ENCODE peak calls at places on chromosomes 13 and 19, in four cellular contexts. One of them, this sample, is unnamed.
A peak's percentile ranks its signal among the peaks of the same experiment; 100 is the strongest.

GRCh38 chr19:14093117-14093784 is 2.7 kb upstream of the SAMD1 start:
- DNase-seq in WTC11: no peak
- DNase-seq in CD4-positive, alpha-beta T cell: no peak
- DNase-seq in adrenal gland: no peak
- DNase-seq in this sample: no peak

GRCh38 chr19:54245936-54246335 is 3.3 kb upstream of the LILRA6 start:
- DNase-seq in WTC11: no peak
- DNase-seq in CD4-positive, alpha-beta T cell: no peak
- DNase-seq in adrenal gland: no peak
- DNase-seq in this sample: no peak

GRCh38 chr13:46057251-46058015 is 4.9 kb upstream of the ZC3H13 start:
- DNase-seq in WTC11: no peak
- DNase-seq in CD4-positive, alpha-beta T cell: no peak
- DNase-seq in adrenal gland: no peak
- DNase-seq in this sample: no peak

GRCh38 chr13:49610176-49610575 is 18.1 kb upstream of the ARL11 start:
- DNase-seq in WTC11: no peak
- DNase-seq in CD4-positive, alpha-beta T cell: no peak
- DNase-seq in adrenal gland: no peak
- DNase-seq in this sample: no peak

GRCh38 chr19:18435848-18436631 is 1.9 kb downstream of the ISYNA1 start:
- DNase-seq in WTC11: no peak
- DNase-seq in CD4-positive, alpha-beta T cell: no peak
- DNase-seq in adrenal gland: peak; percentile 26
- DNase-seq in this sample: no peak

GRCh38 chr19:17873661-17874422 is 2.1 kb downstream of the SLC5A5 start:
- DNase-seq in WTC11: peak; percentile 88
- DNase-seq in CD4-positive, alpha-beta T cell: peak; percentile 51
- DNase-seq in adrenal gland: no peak
- DNase-seq in this sample: peak; percentile 91

GRCh38 chr19:16161848-16162247 is 11.5 kb downstream of the CIB3 start:
- DNase-seq in WTC11: no peak
- DNase-seq in CD4-positive, alpha-beta T cell: no peak
- DNase-seq in adrenal gland: no peak
- DNase-seq in this sample: no peak

GRCh38 chr19:41886761-41887710 is 4.1 kb downstream of the ARHGEF1 start:
- DNase-seq in WTC11: no peak
- DNase-seq in CD4-positive, alpha-beta T cell: peak; percentile 76
- DNase-seq in adrenal gland: no peak
- DNase-seq in this sample: no peak

GRCh38 chr13:107835339-107836018 is 379.9 kb downstream of the LIG4 start:
- DNase-seq in WTC11: no peak
- DNase-seq in CD4-positive, alpha-beta T cell: no peak
- DNase-seq in adrenal gland: no peak
- DNase-seq in this sample: no peak

GRCh38 chr19:5907216-5907615 is 2.5 kb downstream of the VMAC start:
- DNase-seq in WTC11: no peak
- DNase-seq in CD4-positive, alpha-beta T cell: no peak
- DNase-seq in adrenal gland: no peak
- DNase-seq in this sample: no peak

GRCh38 chr13:20497376-20497775 is 28.3 kb downstream of the CRYL1 start:
- DNase-seq in WTC11: no peak
- DNase-seq in CD4-positive, alpha-beta T cell: no peak
- DNase-seq in adrenal gland: no peak
- DNase-seq in this sample: no peak

GRCh38 chr19:49997709-49998108 is 27.5 kb downstream of the VRK3 start:
- DNase-seq in WTC11: peak; percentile 54
- DNase-seq in CD4-positive, alpha-beta T cell: no peak
- DNase-seq in adrenal gland: no peak
- DNase-seq in this sample: peak; percentile 75

GRCh38 chr19:2252481-2253105 is 3.5 kb downstream of the AMH start:
- DNase-seq in WTC11: peak; percentile 39
- DNase-seq in CD4-positive, alpha-beta T cell: no peak
- DNase-seq in adrenal gland: no peak
- DNase-seq in this sample: no peak

GRCh38 chr19:2253106-2254051 is 2.8 kb downstream of the JSRP1 start:
- DNase-seq in WTC11: peak; percentile 72
- DNase-seq in CD4-positive, alpha-beta T cell: peak; percentile 64
- DNase-seq in adrenal gland: no peak
- DNase-seq in this sample: peak; percentile 79

GRCh38 chr19:2255112-2255845 is 938 bp downstream of the JSRP1 start:
- DNase-seq in WTC11: peak; percentile 12
- DNase-seq in CD4-positive, alpha-beta T cell: no peak
- DNase-seq in adrenal gland: no peak
- DNase-seq in this sample: no peak

GRCh38 chr19:2255982-2256685 is at the start of gene JSRP1:
- DNase-seq in WTC11: peak; percentile 20
- DNase-seq in CD4-positive, alpha-beta T cell: no peak
- DNase-seq in adrenal gland: no peak
- DNase-seq in this sample: no peak

DNA sequence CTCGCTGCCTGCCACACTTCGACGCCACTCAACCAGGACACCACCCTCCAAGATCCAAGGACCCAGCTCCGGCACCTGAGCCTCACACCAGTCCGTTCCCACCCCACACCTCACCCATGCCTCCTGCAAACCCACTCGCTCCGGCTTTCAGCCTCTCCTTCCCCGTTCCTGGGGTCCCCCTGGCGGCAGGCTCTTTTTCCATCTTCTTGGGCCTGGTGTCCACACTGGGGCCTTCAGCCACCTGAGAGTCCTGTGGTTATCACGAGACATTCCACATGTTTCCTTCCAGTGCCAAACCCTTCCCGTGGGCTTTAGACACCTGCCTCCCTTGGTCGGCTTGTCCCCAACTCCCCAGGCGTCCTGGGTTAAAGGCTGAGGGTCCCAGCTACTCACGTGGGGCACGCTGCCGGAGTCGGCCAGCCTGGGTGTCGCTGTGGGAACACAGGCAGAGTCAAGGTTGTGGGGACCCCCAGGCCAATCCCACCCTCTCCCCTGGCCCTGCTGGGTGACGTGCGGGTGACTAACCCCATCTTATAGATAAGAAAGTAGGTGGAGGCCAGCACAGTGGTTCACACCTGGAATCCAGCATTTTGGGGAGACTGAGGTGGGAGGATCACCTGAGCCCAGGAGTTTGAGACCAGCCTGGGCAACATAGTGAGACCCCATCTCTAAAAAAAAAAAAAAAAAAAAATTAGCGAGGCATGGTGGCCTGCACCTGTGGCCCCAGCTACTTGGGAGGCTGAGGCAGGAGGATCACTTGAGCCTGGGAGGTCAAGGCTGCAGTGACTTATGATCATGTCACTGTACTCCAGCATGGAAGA is 2.0 kb downstream of the JSRP1 start:
- DNase-seq in WTC11: peak; percentile 86
- DNase-seq in CD4-positive, alpha-beta T cell: no peak
- DNase-seq in adrenal gland: no peak
- DNase-seq in this sample: peak; percentile 79
- TF ChIP-seq CTCF in WTC11: peak; percentile 46
- TF ChIP-seq CTCF in CD4-positive, alpha-beta T cell: no peak
- TF ChIP-seq CTCF in adrenal gland: no peak
- TF ChIP-seq CTCF in this sample: peak; percentile 77

DNA sequence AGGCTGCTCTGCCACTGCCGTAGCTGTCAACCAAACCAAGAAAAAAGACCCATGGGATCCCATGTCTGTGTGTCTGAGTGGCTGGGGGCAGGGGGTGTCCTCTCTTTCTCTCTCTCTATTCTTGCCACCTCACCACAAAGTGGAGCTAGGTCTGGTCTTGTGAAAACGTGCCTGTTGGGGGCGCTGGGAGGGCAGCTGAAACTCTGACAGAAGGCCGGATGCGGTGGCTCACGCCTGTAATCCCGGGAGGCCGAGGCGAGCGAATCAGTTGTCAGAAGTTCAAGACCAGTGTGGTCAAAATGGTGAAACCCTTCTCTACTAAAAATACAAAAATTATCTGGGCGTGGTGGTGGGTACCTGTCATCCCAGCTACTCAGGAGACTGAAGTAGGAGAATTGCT is 29.2 kb downstream of the ZNF146 start:
- DNase-seq in WTC11: peak; percentile 65
- DNase-seq in CD4-positive, alpha-beta T cell: no peak
- DNase-seq in adrenal gland: no peak
- DNase-seq in this sample: peak; percentile 56
- TF ChIP-seq CTCF in WTC11: no peak
- TF ChIP-seq CTCF in CD4-positive, alpha-beta T cell: no peak
- TF ChIP-seq CTCF in adrenal gland: no peak
- TF ChIP-seq CTCF in this sample: peak; percentile 45

GRCh38 chr19:860481-861098 is 1.1 kb downstream of the CFD start:
- DNase-seq in WTC11: peak; percentile 60
- DNase-seq in CD4-positive, alpha-beta T cell: peak; percentile 41
- DNase-seq in adrenal gland: no peak
- DNase-seq in this sample: no peak
- TF ChIP-seq CTCF in WTC11: no peak
- TF ChIP-seq CTCF in CD4-positive, alpha-beta T cell: no peak
- TF ChIP-seq CTCF in adrenal gland: no peak
- TF ChIP-seq CTCF in this sample: peak; percentile 38

DNA sequence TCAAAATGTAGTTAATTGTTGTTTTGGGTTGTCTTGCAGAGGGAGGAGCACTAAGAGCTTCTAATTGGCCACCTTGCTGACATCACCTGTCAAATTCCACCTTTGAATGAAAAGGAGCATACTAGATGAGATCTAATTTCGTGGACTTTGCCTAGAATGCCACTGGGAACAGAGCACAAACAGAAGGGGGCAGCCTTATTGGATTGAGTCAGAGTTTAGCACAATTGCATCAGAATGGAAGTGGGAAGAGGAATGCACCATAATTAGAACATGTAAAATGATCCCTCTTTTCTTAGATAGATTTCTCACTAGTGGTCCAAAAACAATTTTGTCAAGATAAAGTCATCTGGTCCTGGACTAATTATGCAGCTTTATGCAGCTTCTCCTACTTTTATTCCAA is 1552.2 kb downstream of the PCDH9 start:
- DNase-seq in WTC11: no peak
- DNase-seq in CD4-positive, alpha-beta T cell: no peak
- DNase-seq in adrenal gland: no peak
- DNase-seq in this sample: no peak
- TF ChIP-seq CTCF in WTC11: no peak
- TF ChIP-seq CTCF in CD4-positive, alpha-beta T cell: no peak
- TF ChIP-seq CTCF in adrenal gland: no peak
- TF ChIP-seq CTCF in this sample: no peak

DNA sequence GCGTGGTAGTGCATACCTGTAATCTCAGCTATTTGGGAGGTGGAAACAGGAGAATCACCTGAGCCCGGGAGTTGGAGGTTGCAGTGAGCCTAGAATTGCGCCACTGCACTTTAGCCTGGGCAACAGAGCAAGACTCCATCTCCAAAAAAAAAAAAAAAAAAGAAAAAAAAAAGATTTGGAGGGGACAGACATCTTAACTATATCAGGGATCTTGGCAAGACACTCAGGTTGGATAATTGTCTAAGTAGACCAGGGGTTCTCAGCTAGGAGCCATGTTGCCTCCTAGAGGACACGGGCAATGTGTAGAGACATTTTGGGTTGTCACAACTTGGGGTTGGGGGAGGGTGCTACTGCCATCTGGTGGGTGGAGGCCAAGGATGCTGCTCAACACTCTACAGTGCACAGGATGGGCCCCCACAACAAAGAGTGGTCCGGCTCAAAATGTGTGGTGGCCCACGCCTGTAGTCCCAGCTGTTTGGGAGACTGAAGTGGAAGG is 1.9 kb upstream of the ZNF580 start:
- DNase-seq in WTC11: peak; percentile 63
- DNase-seq in CD4-positive, alpha-beta T cell: peak; percentile 37
- DNase-seq in adrenal gland: peak; percentile 26
- DNase-seq in this sample: peak; percentile 67
- TF ChIP-seq CTCF in WTC11: no peak
- TF ChIP-seq CTCF in CD4-positive, alpha-beta T cell: peak; percentile 43
- TF ChIP-seq CTCF in adrenal gland: peak; percentile 24
- TF ChIP-seq CTCF in this sample: peak; percentile 67

GRCh38 chr19:45498411-45499195 is at the start of gene PPM1N:
- DNase-seq in WTC11: peak; percentile 80
- DNase-seq in CD4-positive, alpha-beta T cell: peak; percentile 58
- DNase-seq in adrenal gland: peak; percentile 13
- DNase-seq in this sample: peak; percentile 86
- TF ChIP-seq CTCF in WTC11: no peak
- TF ChIP-seq CTCF in CD4-positive, alpha-beta T cell: peak; percentile 35
- TF ChIP-seq CTCF in adrenal gland: no peak
- TF ChIP-seq CTCF in this sample: peak; percentile 43

GRCh38 chr13:84339456-84339855 is 457.2 kb upstream of the SLITRK1 start:
- DNase-seq in WTC11: no peak
- DNase-seq in CD4-positive, alpha-beta T cell: no peak
- DNase-seq in adrenal gland: no peak
- DNase-seq in this sample: no peak
- TF ChIP-seq CTCF in WTC11: no peak
- TF ChIP-seq CTCF in CD4-positive, alpha-beta T cell: no peak
- TF ChIP-seq CTCF in adrenal gland: no peak
- TF ChIP-seq CTCF in this sample: no peak

This sample was measured in H9.